ENCODE peak calls at places on chromosomes 5 and 9, in nine cellular contexts. N is heart left ventricle; H is uterus; J is upper lobe of right lung; I is SK-N-SH; B is effector memory CD4-positive, alpha-beta T cell; O is left lung; G is transverse colon; Q is sigmoid colon. A is an unnamed sample. For H3K4me1 and H3K36me3, the result is how much of the 10 kb centered on the place peaks cover.

GRCh38 chr5:137751869-137752491 is 2.2 kb downstream of the HNRNPA0 start:
- DNase-seq in O (no peak), J (no peak), N (no peak), B (no peak), Q (no peak), I (peak), G (peak), H (no peak), A (peak)

GRCh38 chr5:141821430-141821925 is 56.7 kb downstream of the PCDH1 start:
- DNase-seq in I (peak), H (no peak), J (no peak), Q (no peak), G (no peak), O (no peak), B (no peak), N (no peak), A (peak)

GRCh38 chr5:95317687-95318086 is 32.8 kb upstream of the MCTP1 start:
- DNase-seq in O (no peak), B (no peak), Q (no peak), H (no peak), N (no peak), J (no peak), G (no peak), I (no peak), A (no peak)

GRCh38 chr5:23528677-23529076 is 21.3 kb downstream of the PRDM9 start:
- DNase-seq in O (no peak), H (no peak), J (no peak), B (no peak), Q (no peak), I (no peak), G (no peak), N (no peak), A (no peak)

GRCh38 chr5:79621056-79621455 is 8.8 kb downstream of the TENT2 start:
- DNase-seq in O (no peak), H (no peak), Q (no peak), I (no peak), J (no peak), B (no peak), G (no peak), N (no peak), A (no peak)

GRCh38 chr5:3201941-3202340 is 393.7 kb upstream of the IRX1 start:
- DNase-seq in Q (no peak), J (no peak), O (peak), I (no peak), G (no peak), B (no peak), N (no peak), H (no peak), A (no peak)

GRCh38 chr5:60719329-60719728 is 19.4 kb upstream of the DEPDC1B start:
- DNase-seq in N (no peak), H (no peak), B (no peak), I (no peak), J (no peak), G (no peak), Q (no peak), O (no peak), A (no peak)

GRCh38 chr9:89278997-89279739 is 31.8 kb upstream of the CKS2 start:
- DNase-seq in I (peak), Q (no peak), G (no peak), B (no peak), O (no peak), J (no peak), H (no peak), N (no peak), A (peak)

GRCh38 chr9:113598883-113599282 is 135.4 kb downstream of the RGS3 start:
- DNase-seq in O (no peak), N (no peak), I (no peak), Q (no peak), J (no peak), B (no peak), H (no peak), G (no peak), A (no peak)

GRCh38 chr9:13013976-13014375 is 239.2 kb downstream of the LURAP1L start:
- DNase-seq in J (no peak), B (no peak), Q (no peak), N (no peak), H (no peak), O (no peak), I (no peak), G (no peak), A (no peak)

GRCh38 chr5:103562084-103562452 is 521 bp downstream of the NUDT12 start:
- DNase-seq in H (no peak), N (no peak), O (no peak), I (no peak), Q (no peak), J (no peak), G (peak), B (no peak), A (no peak)

GRCh38 chr5:111745075-111745474 is 11.9 kb downstream of the NREP start:
- DNase-seq in J (no peak), H (no peak), N (no peak), Q (no peak), O (no peak), G (no peak), I (no peak), B (no peak), A (no peak)

GRCh38 chr9:36039696-36040095 is 3.0 kb downstream of the RECK start:
- DNase-seq in I (no peak), G (no peak), Q (no peak), H (no peak), J (no peak), N (no peak), B (no peak), O (no peak), A (no peak)

GRCh38 chr5:112417931-112418358 is 1.1 kb downstream of the EPB41L4A start:
- DNase-seq in G (peak), B (no peak), J (peak), I (peak), Q (no peak), O (peak), N (peak), H (peak), A (peak)

GRCh38 chr9:83714316-83714715 is 6.6 kb upstream of the UBQLN1 start:
- DNase-seq in G (no peak), I (no peak), H (no peak), Q (no peak), J (no peak), N (no peak), O (no peak), B (no peak), A (no peak)

GRCh38 chr9:131475956-131476776 is 26.6 kb upstream of the POMT1 start:
- DNase-seq in Q (peak), N (peak), O (peak), G (no peak), I (peak), H (no peak), J (peak), B (no peak), A (no peak)

GRCh38 chr9:137429546-137429890 is 6.3 kb downstream of the NOXA1 start:
- DNase-seq in Q (no peak), H (no peak), B (no peak), J (no peak), O (peak), G (no peak), I (no peak), N (peak), A (no peak)

GRCh38 chr5:173323799-173324114 is 4.5 kb downstream of the STC2 start:
- DNase-seq in B (no peak), O (no peak), H (no peak), J (no peak), N (no peak), G (no peak), I (no peak), Q (no peak), A (no peak)

GRCh38 chr5:52476346-52476745 is 311.4 kb upstream of the ITGA1 start:
- DNase-seq in H (no peak), J (no peak), O (no peak), N (no peak), Q (no peak), I (no peak), G (no peak), B (no peak), A (no peak)

GRCh38 chr9:117414220-117414905 is 494 bp downstream of the ASTN2 start:
- DNase-seq in G (no peak), N (peak), B (no peak), O (peak), H (no peak), I (peak), Q (no peak), J (peak), A (peak)

GRCh38 chr5:61299254-61299653 is 32.8 kb upstream of the ZSWIM6 start:
- DNase-seq in N (no peak), G (no peak), J (no peak), B (no peak), H (no peak), I (no peak), O (no peak), Q (no peak), A (no peak)

GRCh38 chr5:39452846-39453245 is 28.1 kb upstream of the DAB2 start:
- DNase-seq in G (no peak), N (no peak), O (no peak), I (no peak), Q (no peak), H (no peak), J (no peak), B (no peak), A (peak)

GRCh38 chr5:145633474-145633873 is 201.7 kb downstream of the PRELID2 start:
- DNase-seq in J (no peak), I (no peak), H (no peak), O (no peak), G (no peak), B (no peak), Q (no peak), N (no peak), A (no peak)

GRCh38 chr5:1161832-1162229 is 39.6 kb upstream of the SLC6A19 start:
- DNase-seq in I (peak), Q (peak), G (peak), O (peak), H (no peak), J (no peak), N (peak), B (no peak), A (peak)

GRCh38 chr5:72949481-72949880 is 6.4 kb upstream of the FCHO2 start:
- DNase-seq in O (no peak), N (no peak), I (no peak), G (no peak), H (no peak), J (no peak), B (no peak), Q (no peak), A (no peak)

GRCh38 chr5:54758038-54758437 is 227.4 kb downstream of the ESM1 start:
- DNase-seq in Q (no peak), N (no peak), J (no peak), H (no peak), O (no peak), I (no peak), G (no peak), B (no peak), A (no peak)

GRCh38 chr9:110121170-110121569 is 86.8 kb downstream of the C9orf152 start:
- DNase-seq in J (no peak), B (no peak), Q (no peak), N (no peak), I (no peak), H (no peak), G (no peak), O (no peak), A (no peak)

GRCh38 chr9:35519697-35520403 is 29.9 kb downstream of the RUSC2 start:
- DNase-seq in H (no peak), N (no peak), I (no peak), G (no peak), O (no peak), J (no peak), Q (no peak), B (no peak), A (peak)

GRCh38 chr9:27626629-27627564 is 53.6 kb upstream of the C9orf72 start:
- DNase-seq in B (no peak), Q (no peak), N (no peak), O (no peak), H (no peak), I (no peak), G (no peak), J (no peak), A (peak)

GRCh38 chr5:107466233-107466769 is 204.4 kb downstream of the EFNA5 start:
- DNase-seq in N (no peak), H (peak), J (no peak), Q (no peak), I (no peak), B (no peak), O (no peak), G (no peak), A (peak)

GRCh38 chr9:120845255-120845654 is 2.5 kb upstream of the PSMD5 start:
- DNase-seq in I (no peak), N (no peak), H (no peak), Q (no peak), G (no peak), J (no peak), O (no peak), B (no peak), A (no peak)

GRCh38 chr5:121963409-121963808 is 1.6 kb downstream of the SRFBP1 start:
- DNase-seq in I (no peak), J (no peak), B (no peak), H (no peak), N (no peak), Q (no peak), G (no peak), O (no peak), A (no peak)

GRCh38 chr5:121967187-121967586 is 5.4 kb downstream of the SRFBP1 start:
- DNase-seq in Q (no peak), H (no peak), G (no peak), O (no peak), I (no peak), B (no peak), J (no peak), N (no peak), A (no peak)

GRCh38 chr5:121962347-121962670 is 534 bp downstream of the SRFBP1 start:
- DNase-seq in I (no peak), H (no peak), N (no peak), J (no peak), B (no peak), O (no peak), G (no peak), Q (no peak), A (no peak)

DNA sequence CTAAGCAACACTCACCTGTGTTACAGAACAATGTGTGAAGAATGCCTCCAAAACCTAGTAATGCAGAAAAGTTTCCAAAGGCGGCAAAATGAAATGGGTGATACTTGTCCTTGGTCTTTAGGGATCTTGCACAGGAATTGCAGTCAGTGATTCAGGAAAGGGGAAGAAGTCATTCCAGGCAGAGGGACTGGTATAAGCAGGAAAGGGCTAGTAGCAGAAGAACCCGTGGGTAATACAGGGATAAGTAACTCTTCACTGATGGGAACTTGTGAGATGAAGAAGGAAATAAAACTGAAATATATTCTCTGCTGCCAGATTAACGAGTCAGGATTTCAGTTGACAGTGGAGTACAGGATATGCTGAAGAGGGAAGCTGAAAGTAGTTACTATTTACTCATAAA is 1.2 kb downstream of the SRFBP1 start:
- DNase-seq in Q (no peak), H (no peak), J (no peak), I (no peak), N (no peak), B (no peak), G (no peak), O (no peak), A (no peak)
- H3K4me1 ChIP-seq in Q (under half), H (under half), J (under half), I (under half), N (under half), B (under half), G (under half), O (under half), A (under half)

GRCh38 chr5:180806351-180807011 is 3.9 kb upstream of the MGAT1 start:
- DNase-seq in J (no peak), Q (peak), G (no peak), O (no peak), H (no peak), B (no peak), N (no peak), I (no peak), A (no peak)
- H3K4me3 ChIP-seq in J (peak), Q (no peak), G (peak), O (no peak), H (no peak), B (peak), N (no peak), I (peak), A (no peak)

GRCh38 chr5:154868702-154869101 is 10.3 kb downstream of the CNOT8 start:
- DNase-seq in H (no peak), J (no peak), I (peak), B (no peak), G (no peak), N (no peak), Q (no peak), O (no peak), A (peak)

GRCh38 chr5:154873791-154874331 is 15.4 kb downstream of the CNOT8 start:
- DNase-seq in Q (no peak), I (peak), O (no peak), G (no peak), N (no peak), B (no peak), H (no peak), J (no peak), A (no peak)

GRCh38 chr5:154866841-154867240 is 8.4 kb downstream of the CNOT8 start:
- DNase-seq in J (no peak), Q (no peak), O (no peak), I (no peak), H (no peak), G (no peak), N (no peak), B (no peak), A (no peak)

DNA sequence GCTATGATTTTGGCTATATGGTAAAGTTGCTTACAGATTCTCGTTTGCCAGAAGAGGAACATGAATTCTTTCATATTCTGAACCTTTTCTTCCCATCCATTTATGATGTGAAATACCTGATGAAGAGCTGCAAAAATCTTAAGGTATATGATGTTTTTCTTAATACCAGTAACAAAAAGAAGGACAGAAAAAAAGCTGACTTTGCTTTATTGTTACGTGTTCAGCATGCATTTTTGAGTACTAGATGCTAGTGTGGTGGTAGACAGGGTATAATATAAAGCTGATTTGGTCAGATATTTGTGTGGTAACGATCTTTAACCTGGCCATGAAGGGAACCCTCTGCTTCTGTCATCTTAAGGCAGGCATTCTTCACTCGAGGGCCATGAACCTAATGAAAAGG is 13.3 kb downstream of the CNOT8 start:
- DNase-seq in N (no peak), I (no peak), B (no peak), J (no peak), Q (no peak), H (no peak), G (no peak), O (no peak), A (no peak)
- H3K36me3 ChIP-seq in N (under half), I (half or more), B (half or more), J (half or more), Q (half or more), H (under half), G (half or more), O (under half), A (half or more)

DNA sequence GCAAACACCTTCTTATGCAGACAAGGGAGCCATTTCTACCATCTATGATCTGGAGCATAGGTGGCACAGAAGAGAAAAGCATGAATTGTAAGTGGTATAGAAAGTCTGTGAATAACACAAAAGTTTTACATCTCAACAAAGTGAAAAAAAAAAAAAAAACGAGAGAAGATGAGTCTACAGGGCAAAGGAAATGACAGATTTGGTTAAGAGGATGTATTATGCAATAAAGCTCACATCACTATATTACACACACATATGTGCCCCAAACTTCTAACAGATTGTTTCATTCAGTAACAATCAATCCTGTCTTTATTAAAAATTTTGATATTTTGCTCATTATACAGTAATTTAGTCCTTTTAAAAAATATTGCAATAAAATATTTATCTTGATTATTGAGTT is 49.8 kb downstream of the CERT1 start:
- DNase-seq in B (no peak), G (no peak), I (no peak), O (no peak), J (no peak), Q (no peak), N (no peak), H (no peak), A (no peak)
- H3K4me1 ChIP-seq in B (under half), G (under half), I (under half), O (under half), J (under half), Q (under half), N (under half), H (under half), A (under half)

GRCh38 chr9:37324261-37324683 is 98.2 kb upstream of the GRHPR start:
- DNase-seq in B (no peak), Q (no peak), N (no peak), O (peak), H (no peak), G (no peak), I (no peak), J (no peak), A (no peak)
- H3K4me3 ChIP-seq in B (no peak), Q (no peak), N (no peak), O (no peak), H (no peak), G (no peak), I (no peak), J (no peak), A (no peak)

A was measured in SJCRH30.